ENCODE peak calls at places on chromosomes 7 and 10, in five cellular contexts. K is caudate nucleus, G is colonic mucosa, W is IMR-90, C is trophoblast cell. X is an unnamed sample.
A peak's percentile ranks its signal among the peaks of the same experiment; 100 is the strongest.

GRCh38 chr10:122263971-122264370 is 7.1 kb upstream of the BTBD16 start:
- DNase-seq in K (no peak), G (no peak), W (peak; percentile 88), C (peak; percentile 93), X (no peak)

GRCh38 chr10:28169525-28169924 is 133.3 kb downstream of the MPP7 start:
- DNase-seq in K (no peak), G (no peak), W (no peak), C (peak; percentile 30), X (no peak)

GRCh38 chr7:154872811-154873570 is 129.9 kb downstream of the PAXIP1 start:
- DNase-seq in K (no peak), G (no peak), W (no peak), C (no peak), X (no peak)

GRCh38 chr7:116525913-116526857 is 1.3 kb downstream of the CAV1 start:
- DNase-seq in K (peak; percentile 52), G (peak; percentile 76), W (peak; percentile 88), C (peak; percentile 99), X (peak; percentile 7)

GRCh38 chr7:27165089-27165654 is at the start of gene HOXA9:
- DNase-seq in K (no peak), G (peak; percentile 90), W (peak; percentile 61), C (peak; percentile 47), X (no peak)

GRCh38 chr7:46775776-46776175 is 806.1 kb downstream of the TNS3 start:
- DNase-seq in K (no peak), G (no peak), W (peak; percentile 78), C (no peak), X (no peak)

GRCh38 chr7:159019111-159019510 is 125.6 kb downstream of the VIPR2 start:
- DNase-seq in K (no peak), G (no peak), W (no peak), C (no peak), X (no peak)

GRCh38 chr7:6269527-6269926 is 2.9 kb downstream of the CYTH3 start:
- DNase-seq in K (no peak), G (no peak), W (no peak), C (no peak), X (no peak)

DNA sequence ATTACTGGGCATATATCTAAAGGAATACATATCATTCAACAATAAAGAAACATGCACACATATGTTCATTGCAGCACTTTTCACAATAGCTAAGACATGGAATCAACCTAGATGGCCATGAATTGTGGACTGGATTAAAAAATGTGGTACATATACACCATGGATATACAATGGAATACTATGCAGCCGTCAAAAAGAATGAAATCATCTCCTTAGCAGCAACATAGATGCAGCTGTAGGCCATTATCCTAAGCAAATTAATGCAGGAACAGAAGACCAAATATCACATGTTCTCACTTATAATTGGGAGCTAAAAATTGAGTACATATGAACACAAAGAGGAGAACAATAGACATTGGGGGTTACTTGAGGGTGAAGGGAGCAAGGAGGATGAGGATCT is 175.6 kb downstream of the POLR1F start:
- DNase-seq in K (no peak), G (no peak), W (no peak), C (no peak), X (no peak)
- H3K27ac ChIP-seq in K (no peak overlapping the region), G (no peak overlapping the region), W (no peak overlapping the region), C (no peak overlapping the region), X (no peak overlapping the region)

GRCh38 chr10:90352288-90352687 is 505.6 kb downstream of the HTR7 start:
- DNase-seq in K (no peak), G (no peak), W (peak; percentile 1), C (peak; percentile 10), X (no peak)
- H3K27ac ChIP-seq in K (no peak overlapping the region), G (no peak overlapping the region), W (no peak overlapping the region), C (no peak overlapping the region), X (no peak overlapping the region)

DNA sequence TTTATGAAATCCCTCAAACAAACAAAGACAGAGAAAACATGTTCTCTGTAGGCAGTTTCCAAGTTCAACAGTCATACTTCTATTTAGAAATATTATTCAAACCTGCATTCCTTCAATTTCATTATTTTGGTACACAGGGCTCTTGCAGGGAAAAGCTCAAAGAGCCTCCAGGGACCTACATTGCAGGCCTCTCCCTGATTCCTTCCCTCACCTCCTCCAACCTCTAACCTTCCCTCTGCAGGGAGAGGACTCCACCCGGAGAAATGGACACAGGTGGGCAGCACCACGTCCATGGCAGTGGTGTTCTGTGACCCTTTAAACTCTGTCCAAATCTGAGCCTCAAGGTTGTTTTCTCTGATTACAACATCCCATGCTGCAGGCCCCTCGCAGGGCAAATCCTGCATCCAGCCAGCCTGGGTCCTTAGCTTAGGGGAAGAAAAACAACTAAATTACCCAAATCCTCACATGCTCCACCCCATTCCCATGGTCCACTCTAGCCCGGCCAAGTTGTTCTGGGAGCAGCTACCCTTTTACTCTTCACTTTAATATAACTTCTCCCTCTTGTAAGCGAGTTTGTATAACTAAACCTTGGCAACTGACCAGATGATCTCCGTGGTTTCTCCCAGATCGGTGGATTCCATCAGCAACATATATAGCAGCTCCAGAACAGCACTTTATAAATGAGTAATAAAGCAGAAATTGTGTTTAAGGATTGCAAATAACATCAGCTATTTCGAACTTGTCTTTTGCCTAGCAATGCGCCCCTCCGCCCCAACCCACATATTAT is 129.8 kb downstream of the CUBN start:
- DNase-seq in K (no peak), G (no peak), W (peak; percentile 85), C (no peak), X (no peak)
- H3K27ac ChIP-seq in K (no peak overlapping the region), G (no peak overlapping the region), W (peak overlapping the region; percentile 83), C (no peak overlapping the region), X (no peak overlapping the region)

DNA sequence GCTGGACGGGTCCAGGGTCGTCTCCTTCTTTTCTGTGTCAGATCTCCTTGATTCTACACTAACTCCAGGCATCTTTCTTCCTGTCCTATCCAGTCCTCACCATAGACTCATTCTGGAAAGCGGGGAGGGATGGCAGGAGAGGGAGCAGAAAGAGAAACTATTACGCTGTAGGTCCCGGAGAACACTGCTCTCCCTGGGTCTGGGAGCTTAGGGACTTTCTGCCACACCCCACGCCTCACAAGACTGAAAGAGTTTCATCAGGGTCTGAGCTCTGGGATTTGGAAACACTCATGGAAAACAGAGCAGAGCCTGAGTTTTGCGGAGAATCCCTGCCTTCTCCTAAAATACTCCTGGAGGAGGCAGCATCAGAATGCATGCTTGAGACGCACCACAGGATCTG is 38.0 kb downstream of the ASB13 start:
- DNase-seq in K (no peak), G (peak; percentile 27), W (peak; percentile 13), C (no peak), X (no peak)
- H3K27ac ChIP-seq in K (no peak overlapping the region), G (peak overlapping the region; percentile 47), W (no peak overlapping the region), C (no peak overlapping the region), X (no peak overlapping the region)

DNA sequence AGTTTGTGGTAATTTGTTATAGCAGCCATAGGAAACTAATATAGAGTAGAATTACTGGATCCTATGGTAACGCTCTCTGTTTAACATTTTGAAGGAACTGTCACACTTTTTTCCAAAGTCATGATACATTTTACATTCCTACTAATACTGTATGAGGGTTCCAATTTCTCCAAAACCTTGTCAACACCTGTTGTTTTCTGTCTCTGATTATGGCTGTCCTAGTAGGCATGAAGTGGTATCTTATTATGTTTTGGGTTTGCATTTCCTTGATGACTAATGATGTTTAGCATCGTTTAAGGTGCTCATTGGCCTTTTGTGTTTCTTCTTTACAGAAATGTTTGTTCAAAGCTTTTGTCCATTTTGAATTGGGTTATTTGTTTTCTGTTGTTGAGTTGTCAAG is 69.6 kb downstream of the VPS50 start:
- DNase-seq in K (no peak), G (no peak), W (no peak), C (no peak), X (no peak)
- H3K27ac ChIP-seq in K (no peak overlapping the region), G (no peak overlapping the region), W (no peak overlapping the region), C (no peak overlapping the region), X (no peak overlapping the region)

GRCh38 chr7:30143748-30144251 is 9.0 kb downstream of the MTURN start:
- DNase-seq in K (no peak), G (no peak), W (peak; percentile 62), C (no peak), X (no peak)
- H3K27ac ChIP-seq in K (no peak overlapping the region), G (no peak overlapping the region), W (no peak overlapping the region), C (no peak overlapping the region), X (peak overlapping the region; percentile 95)

GRCh38 chr10:48439031-48439430 is 132.6 kb downstream of the MAPK8 start:
- DNase-seq in K (no peak), G (no peak), W (peak; percentile 81), C (peak; percentile 5), X (no peak)

GRCh38 chr10:48437546-48437945 is 131.1 kb downstream of the MAPK8 start:
- DNase-seq in K (no peak), G (no peak), W (no peak), C (no peak), X (no peak)

GRCh38 chr10:48442090-48442808 is 135.8 kb downstream of the MAPK8 start:
- DNase-seq in K (no peak), G (peak; percentile 14), W (no peak), C (no peak), X (no peak)

GRCh38 chr10:48440771-48441170 is 134.3 kb downstream of the MAPK8 start:
- DNase-seq in K (no peak), G (no peak), W (no peak), C (peak; percentile 54), X (no peak)

DNA sequence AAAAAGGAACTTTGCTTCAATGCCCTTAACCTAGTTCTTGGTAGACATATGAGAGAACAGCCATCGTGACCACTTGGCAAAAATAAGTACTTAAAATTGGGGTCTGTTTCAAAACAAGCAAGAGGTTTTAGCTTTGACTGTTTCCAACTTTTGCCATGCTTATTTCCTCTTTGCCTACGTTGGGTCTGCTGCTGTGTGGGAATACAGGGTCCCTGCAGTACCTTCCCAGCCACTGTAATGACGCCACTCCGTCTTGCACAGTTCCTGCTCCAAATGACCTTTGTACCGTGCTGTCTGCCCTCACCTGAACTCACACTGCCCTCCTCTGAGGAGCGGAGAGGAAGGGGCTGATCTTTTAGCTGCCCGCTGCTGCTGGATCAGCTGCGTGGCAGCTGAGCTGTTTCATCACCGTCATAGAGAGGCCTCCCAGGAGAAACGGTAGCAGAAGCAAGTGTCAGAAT is 133.1 kb downstream of the MAPK8 start:
- DNase-seq in K (no peak), G (peak; percentile 56), W (peak; percentile 27), C (peak; percentile 26), X (no peak)
- H3K27ac ChIP-seq in K (no peak overlapping the region), G (no peak overlapping the region), W (peak overlapping the region; percentile 34), C (no peak overlapping the region), X (no peak overlapping the region)

X was measured in substantia nigra.